ENCODE peak calls at places on chromosome 7, in eight cellular contexts. L is WERI-Rb-1, D is brain microvascular endothelial cell, S is prostate gland, E is hepatocyte, C is fibroblast of mammary gland, J is ovary, N is HL-60. M is an unnamed sample.

GRCh38 chr7:485188-486081 is 34.2 kb downstream of the PDGFA start:
- DNase-seq in L (no peak), D (no peak), S (peak), E (no peak), C (peak), J (no peak), N (no peak), M (no peak)

GRCh38 chr7:41573017-41573416 is 129.9 kb downstream of the INHBA start:
- DNase-seq in L (no peak), D (peak), S (no peak), E (peak), C (peak), J (no peak), N (no peak), M (peak)

GRCh38 chr7:128215281-128215680 is 25.8 kb upstream of the LEP start:
- DNase-seq in L (no peak), D (peak), S (no peak), E (no peak), C (peak), J (no peak), N (no peak), M (peak)

GRCh38 chr7:129055861-129056464 is 1.1 kb upstream of the TNPO3 start:
- DNase-seq in L (no peak), D (no peak), S (no peak), E (no peak), C (no peak), J (no peak), N (no peak), M (no peak)

GRCh38 chr7:1662101-1662500 is 8.0 kb upstream of the ELFN1 start:
- DNase-seq in L (no peak), D (no peak), S (no peak), E (no peak), C (no peak), J (no peak), N (no peak), M (no peak)

GRCh38 chr7:33852838-33853237 is 52.5 kb upstream of the BMPER start:
- DNase-seq in L (no peak), D (no peak), S (no peak), E (no peak), C (no peak), J (no peak), N (no peak), M (no peak)

GRCh38 chr7:108097703-108098102 is 32.5 kb downstream of the LAMB4 start:
- DNase-seq in L (peak), D (no peak), S (no peak), E (no peak), C (no peak), J (no peak), N (peak), M (no peak)

GRCh38 chr7:132577206-132578049 is 1.2 kb upstream of the PLXNA4 start:
- DNase-seq in L (peak), D (peak), S (peak), E (peak), C (peak), J (peak), N (peak), M (peak)

GRCh38 chr7:101156277-101156676 is 2.0 kb downstream of the AP1S1 start:
- DNase-seq in L (no peak), D (no peak), S (no peak), E (no peak), C (no peak), J (no peak), N (no peak), M (no peak)

GRCh38 chr7:96591900-96592676 is 117.6 kb downstream of the SEM1 start:
- DNase-seq in L (no peak), D (no peak), S (no peak), E (no peak), C (no peak), J (no peak), N (no peak), M (no peak)

GRCh38 chr7:130009848-130010688 is 41.1 kb downstream of the ZC3HC1 start:
- DNase-seq in L (no peak), D (peak), S (no peak), E (peak), C (peak), J (peak), N (no peak), M (peak)

GRCh38 chr7:99099499-99100077 is 44.3 kb downstream of the SMURF1 start:
- DNase-seq in L (no peak), D (peak), S (no peak), E (no peak), C (peak), J (no peak), N (no peak), M (no peak)

GRCh38 chr7:130223646-130224045 is 16.0 kb downstream of the SSMEM1 start:
- DNase-seq in L (no peak), D (no peak), S (no peak), E (no peak), C (no peak), J (no peak), N (no peak), M (no peak)

GRCh38 chr7:55173671-55174070 is 154.9 kb downstream of the EGFR start:
- DNase-seq in L (no peak), D (no peak), S (no peak), E (no peak), C (no peak), J (no peak), N (no peak), M (no peak)

GRCh38 chr7:154598864-154599263 is 404.1 kb downstream of the PAXIP1 start:
- DNase-seq in L (no peak), D (no peak), S (no peak), E (no peak), C (no peak), J (no peak), N (no peak), M (no peak)

GRCh38 chr7:122965306-122965705 is 30.2 kb downstream of the TAS2R16 start:
- DNase-seq in L (no peak), D (no peak), S (no peak), E (no peak), C (no peak), J (no peak), N (no peak), M (no peak)

GRCh38 chr7:5636446-5636835 is 145.0 kb downstream of the RNF216 start:
- DNase-seq in L (no peak), D (no peak), S (no peak), E (no peak), C (peak), J (no peak), N (no peak), M (no peak)

GRCh38 chr7:116395125-116395791 is 104.3 kb upstream of the CAV2 start:
- DNase-seq in L (no peak), D (peak), S (no peak), E (peak), C (peak), J (peak), N (no peak), M (peak)

GRCh38 chr7:126529254-126529653 is 723.5 kb downstream of the GRM8 start:
- DNase-seq in L (no peak), D (no peak), S (no peak), E (no peak), C (no peak), J (no peak), N (no peak), M (no peak)

GRCh38 chr7:112930787-112931186 is 140.6 kb upstream of the TMEM168 start:
- DNase-seq in L (no peak), D (no peak), S (no peak), E (no peak), C (peak), J (no peak), N (peak), M (peak)

GRCh38 chr7:104772405-104772821 is 241.6 kb upstream of the KMT2E start:
- DNase-seq in L (no peak), D (no peak), S (no peak), E (no peak), C (no peak), J (no peak), N (no peak), M (no peak)

GRCh38 chr7:100485514-100485913 is 1.8 kb downstream of the NYAP1 start:
- DNase-seq in L (no peak), D (no peak), S (no peak), E (peak), C (peak), J (peak), N (no peak), M (no peak)

GRCh38 chr7:12731214-12731656 is 43.8 kb downstream of the ARL4A start:
- DNase-seq in L (no peak), D (no peak), S (no peak), E (no peak), C (peak), J (no peak), N (no peak), M (no peak)

GRCh38 chr7:143884978-143885559 is 16.9 kb downstream of the TCAF1 start:
- DNase-seq in L (peak), D (peak), S (no peak), E (peak), C (peak), J (peak), N (no peak), M (no peak)

DNA sequence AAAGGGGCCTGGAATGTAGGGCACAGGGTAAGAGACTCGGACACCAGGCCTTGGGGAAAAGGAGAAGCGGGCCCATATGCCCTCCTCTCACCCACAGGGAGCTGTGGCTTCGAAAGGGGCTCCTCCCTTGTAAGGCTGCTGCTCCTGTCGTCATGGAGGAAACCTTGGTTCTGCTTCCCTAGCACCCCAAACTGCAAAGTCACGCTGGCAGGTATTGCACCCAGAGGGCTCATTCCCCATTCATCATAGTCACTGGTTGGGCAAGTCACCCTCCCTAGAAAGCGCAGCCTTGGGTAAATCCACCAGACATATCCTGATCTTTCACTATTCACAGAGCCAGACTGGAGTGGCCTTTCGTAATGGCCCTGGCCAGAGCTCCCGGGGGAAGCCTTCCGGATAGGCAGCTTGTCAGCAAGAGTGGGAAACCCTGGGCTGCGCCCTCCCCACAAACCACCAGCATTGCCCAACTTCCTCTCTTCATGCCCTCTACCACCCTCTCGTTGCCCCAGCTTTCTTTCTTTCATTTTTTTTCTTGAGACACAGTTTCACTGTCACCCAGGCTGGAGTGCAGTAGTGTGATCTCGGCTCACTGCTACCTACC is 121.0 kb downstream of the HIP1 start:
- DNase-seq in L (no peak), D (no peak), S (no peak), E (no peak), C (no peak), J (peak), N (peak), M (peak)
- H3K4me3 ChIP-seq in L (no peak), D (no peak), S (no peak), E (no peak), C (no peak), J (no peak), N (no peak), M (no peak)

DNA sequence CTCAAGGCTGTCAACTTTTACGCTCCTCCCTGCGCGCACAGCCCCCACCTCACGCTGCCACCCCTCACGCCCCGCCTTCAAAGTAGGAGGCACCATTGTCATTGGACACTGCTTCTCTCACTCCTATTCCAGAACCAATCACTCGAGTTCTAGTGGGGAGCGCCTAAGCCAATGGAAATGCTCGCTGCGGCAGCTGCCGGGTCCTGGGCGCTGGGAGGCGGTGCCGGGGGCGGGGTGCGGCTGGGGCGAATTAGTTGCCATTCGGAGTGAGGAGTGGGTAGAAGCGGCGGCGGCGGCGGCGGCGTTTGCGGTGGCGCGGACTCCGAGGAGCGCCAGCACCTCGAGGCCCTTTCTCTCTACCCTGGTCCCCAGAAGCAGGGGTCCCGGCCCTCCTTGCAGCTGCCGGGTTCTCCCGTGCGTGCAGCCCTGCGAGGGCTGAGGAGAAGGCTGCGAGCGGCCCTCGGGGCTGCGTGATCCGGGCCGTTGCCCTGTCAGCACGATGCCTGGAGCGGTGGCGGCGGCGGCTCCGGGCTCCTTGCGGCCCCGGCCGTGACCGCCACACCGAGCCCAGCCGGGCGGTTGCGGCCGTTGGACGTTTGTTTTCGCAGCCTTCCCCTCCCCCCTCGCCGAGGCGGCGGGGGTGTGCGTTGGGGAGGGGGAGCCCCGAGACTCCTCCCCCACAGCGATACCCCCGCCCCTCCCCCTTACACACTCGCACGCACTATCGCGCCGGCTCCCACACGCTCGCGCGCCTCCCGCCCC is at the start of gene GLCCI1:
- DNase-seq in L (peak), D (peak), S (peak), E (peak), C (peak), J (peak), N (peak), M (peak)
- TF ChIP-seq CTCF in L (no peak), D (no peak), S (no peak), E (no peak), C (no peak), J (no peak), N (no peak), M (no peak)

GRCh38 chr7:94375713-94376112 is 19.0 kb upstream of the COL1A2 start:
- DNase-seq in L (peak), D (peak), S (no peak), E (peak), C (peak), J (peak), N (no peak), M (peak)

GRCh38 chr7:94375167-94375566 is 19.5 kb upstream of the COL1A2 start:
- DNase-seq in L (peak), D (peak), S (no peak), E (peak), C (peak), J (peak), N (no peak), M (peak)

GRCh38 chr7:94374721-94375120 is 20.0 kb upstream of the COL1A2 start:
- DNase-seq in L (no peak), D (no peak), S (no peak), E (no peak), C (peak), J (no peak), N (no peak), M (no peak)

GRCh38 chr7:94376281-94376680 is 18.4 kb upstream of the COL1A2 start:
- DNase-seq in L (no peak), D (no peak), S (no peak), E (no peak), C (no peak), J (no peak), N (no peak), M (no peak)

GRCh38 chr7:94374231-94374630 is 20.5 kb upstream of the COL1A2 start:
- DNase-seq in L (peak), D (peak), S (no peak), E (peak), C (peak), J (peak), N (no peak), M (peak)
- H3K4me3 ChIP-seq in L (no peak), D (no peak), S (no peak), E (no peak), C (no peak), J (no peak), N (no peak), M (peak)

GRCh38 chr7:40101201-40101600 is 33.2 kb downstream of the MPLKIP start:
- DNase-seq in L (no peak), D (no peak), S (no peak), E (no peak), C (no peak), J (no peak), N (no peak), M (no peak)

DNA sequence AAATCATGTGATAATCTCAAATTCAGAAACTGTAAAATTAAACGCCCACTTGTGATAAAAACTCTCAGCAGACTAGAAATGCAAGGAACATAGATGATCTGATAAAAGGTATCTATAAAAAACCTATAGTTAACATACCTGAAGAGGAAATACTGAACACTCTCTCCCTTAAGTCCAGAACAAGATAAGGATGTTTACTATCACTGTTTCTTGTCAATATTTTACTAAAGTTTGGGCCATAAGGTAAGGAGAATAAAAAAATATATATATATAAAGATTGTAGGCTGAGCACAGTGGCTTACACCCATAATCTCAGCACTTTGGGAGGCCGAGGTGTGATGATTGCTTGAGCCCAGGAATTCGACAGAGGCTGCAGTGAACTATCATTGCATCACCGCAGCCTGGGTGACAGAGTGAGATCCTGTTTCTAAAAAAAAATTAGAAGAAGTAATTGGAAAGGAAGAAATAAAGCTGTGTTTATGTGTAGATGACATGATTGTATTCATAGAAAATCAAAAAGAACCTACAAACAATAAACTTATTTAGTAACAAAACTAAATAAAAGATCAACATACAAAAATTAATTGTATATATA is 28.4 kb downstream of the MPLKIP start:
- DNase-seq in L (no peak), D (no peak), S (no peak), E (no peak), C (no peak), J (no peak), N (peak), M (no peak)
- TF ChIP-seq CTCF in L (no peak), D (no peak), S (no peak), E (no peak), C (no peak), J (no peak), N (no peak), M (no peak)

GRCh38 chr7:50679218-50680007 is 103.3 kb downstream of the GRB10 start:
- DNase-seq in L (no peak), D (no peak), S (no peak), E (peak), C (peak), J (no peak), N (no peak), M (no peak)

GRCh38 chr7:50684011-50684701 is 98.5 kb downstream of the GRB10 start:
- DNase-seq in L (no peak), D (no peak), S (no peak), E (peak), C (no peak), J (no peak), N (no peak), M (no peak)

GRCh38 chr7:50682573-50682972 is 100.1 kb downstream of the GRB10 start:
- DNase-seq in L (no peak), D (no peak), S (no peak), E (no peak), C (no peak), J (no peak), N (no peak), M (no peak)

GRCh38 chr7:50682079-50682478 is 100.6 kb downstream of the GRB10 start:
- DNase-seq in L (no peak), D (no peak), S (no peak), E (no peak), C (no peak), J (no peak), N (no peak), M (no peak)

DNA sequence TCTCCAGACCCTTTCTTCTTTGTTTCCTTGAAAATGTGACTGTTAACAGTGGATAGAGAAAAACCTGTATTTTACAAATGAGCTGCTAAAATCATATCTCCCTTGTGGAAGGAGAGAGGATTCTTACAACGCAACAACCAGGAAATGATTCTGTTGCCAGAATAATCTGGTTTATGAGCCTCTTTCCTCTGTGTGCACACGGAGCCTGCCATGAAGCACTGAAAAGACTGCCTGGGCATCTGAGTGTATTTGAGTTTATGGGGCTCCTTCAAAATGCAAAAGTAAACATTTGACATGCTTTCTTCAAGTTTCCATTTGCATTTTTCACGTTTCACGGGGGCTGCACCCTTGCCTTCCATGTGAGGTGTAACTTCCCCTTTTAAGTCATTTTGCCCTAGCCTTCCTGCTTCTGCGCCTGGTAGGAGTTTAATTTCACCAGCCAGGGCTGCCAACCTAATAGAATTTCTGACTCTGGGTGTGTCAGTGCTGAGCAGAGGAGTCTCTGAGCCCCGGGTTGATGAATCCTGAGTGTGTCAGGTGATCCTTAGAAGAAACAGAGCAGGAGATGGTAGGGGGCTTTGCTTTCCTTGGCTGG is 101.1 kb downstream of the GRB10 start:
- DNase-seq in L (no peak), D (no peak), S (peak), E (peak), C (no peak), J (no peak), N (peak), M (no peak)
- H3K4me3 ChIP-seq in L (no peak), D (no peak), S (no peak), E (no peak), C (no peak), J (no peak), N (no peak), M (no peak)

GRCh38 chr7:50346548-50347497 is 42.3 kb downstream of the IKZF1 start:
- DNase-seq in L (no peak), D (no peak), S (no peak), E (no peak), C (no peak), J (no peak), N (no peak), M (no peak)
- TF ChIP-seq CTCF in L (no peak), D (no peak), S (no peak), E (no peak), C (no peak), J (no peak), N (no peak), M (no peak)

M was measured in AG09309.